ENCODE peak calls at places on chromosome 1, in eight cellular contexts. One of them, this sample, is unnamed.
A peak's percentile ranks its signal among the peaks of the same experiment; 100 is the strongest.

GRCh38 chr1:31397360-31398095 is 15.5 kb upstream of the SERINC2 start:
- DNase-seq in NT2/D1: no peak
- DNase-seq in AG08395: no peak
- DNase-seq in iris pigment epithelial cell: peak; percentile 12
- DNase-seq in stimulated activated CD4-positive, alpha-beta T cell treated with anti-CD3 and anti-CD28 coated beads, TNF-alpha, amount 100 ng/mL, for 48 hours: no peak
- DNase-seq in adrenal gland: no peak
- DNase-seq in activated T-helper 9 cell treated with anti-CD3 and anti-CD28 coated beads, Interleukin-2, amount 50 U/mL, for 16 hours: no peak
- DNase-seq in nephron progenitor cell: no peak
- DNase-seq in this sample: no peak

GRCh38 chr1:82706741-82707140 is 906.0 kb downstream of the ADGRL2 start:
- DNase-seq in NT2/D1: no peak
- DNase-seq in AG08395: no peak
- DNase-seq in iris pigment epithelial cell: peak; percentile 37
- DNase-seq in stimulated activated CD4-positive, alpha-beta T cell treated with anti-CD3 and anti-CD28 coated beads, TNF-alpha, amount 100 ng/mL, for 48 hours: no peak
- DNase-seq in adrenal gland: no peak
- DNase-seq in activated T-helper 9 cell treated with anti-CD3 and anti-CD28 coated beads, Interleukin-2, amount 50 U/mL, for 16 hours: no peak
- DNase-seq in nephron progenitor cell: no peak
- DNase-seq in this sample: no peak

GRCh38 chr1:186481303-186481888 is 20.5 kb upstream of the PDC start:
- DNase-seq in NT2/D1: no peak
- DNase-seq in AG08395: no peak
- DNase-seq in iris pigment epithelial cell: no peak
- DNase-seq in stimulated activated CD4-positive, alpha-beta T cell treated with anti-CD3 and anti-CD28 coated beads, TNF-alpha, amount 100 ng/mL, for 48 hours: no peak
- DNase-seq in adrenal gland: no peak
- DNase-seq in activated T-helper 9 cell treated with anti-CD3 and anti-CD28 coated beads, Interleukin-2, amount 50 U/mL, for 16 hours: no peak
- DNase-seq in nephron progenitor cell: no peak
- DNase-seq in this sample: no peak

GRCh38 chr1:151199860-151200581 is 1.7 kb downstream of the PIP5K1A start:
- DNase-seq in NT2/D1: no peak
- DNase-seq in AG08395: peak; percentile 82
- DNase-seq in iris pigment epithelial cell: peak; percentile 93
- DNase-seq in stimulated activated CD4-positive, alpha-beta T cell treated with anti-CD3 and anti-CD28 coated beads, TNF-alpha, amount 100 ng/mL, for 48 hours: no peak
- DNase-seq in adrenal gland: no peak
- DNase-seq in activated T-helper 9 cell treated with anti-CD3 and anti-CD28 coated beads, Interleukin-2, amount 50 U/mL, for 16 hours: no peak
- DNase-seq in nephron progenitor cell: no peak
- DNase-seq in this sample: no peak

GRCh38 chr1:83761977-83762376 is 237.0 kb downstream of the TTLL7 start:
- DNase-seq in NT2/D1: no peak
- DNase-seq in AG08395: no peak
- DNase-seq in iris pigment epithelial cell: no peak
- DNase-seq in stimulated activated CD4-positive, alpha-beta T cell treated with anti-CD3 and anti-CD28 coated beads, TNF-alpha, amount 100 ng/mL, for 48 hours: no peak
- DNase-seq in adrenal gland: no peak
- DNase-seq in activated T-helper 9 cell treated with anti-CD3 and anti-CD28 coated beads, Interleukin-2, amount 50 U/mL, for 16 hours: no peak
- DNase-seq in nephron progenitor cell: peak; percentile 10
- DNase-seq in this sample: no peak

GRCh38 chr1:55610203-55610602 is 395.0 kb upstream of the USP24 start:
- DNase-seq in NT2/D1: no peak
- DNase-seq in AG08395: no peak
- DNase-seq in iris pigment epithelial cell: no peak
- DNase-seq in stimulated activated CD4-positive, alpha-beta T cell treated with anti-CD3 and anti-CD28 coated beads, TNF-alpha, amount 100 ng/mL, for 48 hours: no peak
- DNase-seq in adrenal gland: no peak
- DNase-seq in activated T-helper 9 cell treated with anti-CD3 and anti-CD28 coated beads, Interleukin-2, amount 50 U/mL, for 16 hours: no peak
- DNase-seq in nephron progenitor cell: no peak
- DNase-seq in this sample: no peak

GRCh38 chr1:37673920-37674319 is 18.4 kb upstream of the CDCA8 start:
- DNase-seq in NT2/D1: no peak
- DNase-seq in AG08395: peak; percentile 24
- DNase-seq in iris pigment epithelial cell: no peak
- DNase-seq in stimulated activated CD4-positive, alpha-beta T cell treated with anti-CD3 and anti-CD28 coated beads, TNF-alpha, amount 100 ng/mL, for 48 hours: peak; percentile 37
- DNase-seq in adrenal gland: peak; percentile 29
- DNase-seq in activated T-helper 9 cell treated with anti-CD3 and anti-CD28 coated beads, Interleukin-2, amount 50 U/mL, for 16 hours: peak; percentile 31
- DNase-seq in nephron progenitor cell: no peak
- DNase-seq in this sample: no peak

GRCh38 chr1:47708658-47709301 is 270.9 kb downstream of the FOXD2 start:
- DNase-seq in NT2/D1: no peak
- DNase-seq in AG08395: no peak
- DNase-seq in iris pigment epithelial cell: peak; percentile 36
- DNase-seq in stimulated activated CD4-positive, alpha-beta T cell treated with anti-CD3 and anti-CD28 coated beads, TNF-alpha, amount 100 ng/mL, for 48 hours: no peak
- DNase-seq in adrenal gland: no peak
- DNase-seq in activated T-helper 9 cell treated with anti-CD3 and anti-CD28 coated beads, Interleukin-2, amount 50 U/mL, for 16 hours: no peak
- DNase-seq in nephron progenitor cell: peak; percentile 60
- DNase-seq in this sample: no peak

GRCh38 chr1:53470584-53470983 is 11.4 kb downstream of the DMRTB1 start:
- DNase-seq in NT2/D1: no peak
- DNase-seq in AG08395: no peak
- DNase-seq in iris pigment epithelial cell: no peak
- DNase-seq in stimulated activated CD4-positive, alpha-beta T cell treated with anti-CD3 and anti-CD28 coated beads, TNF-alpha, amount 100 ng/mL, for 48 hours: no peak
- DNase-seq in adrenal gland: no peak
- DNase-seq in activated T-helper 9 cell treated with anti-CD3 and anti-CD28 coated beads, Interleukin-2, amount 50 U/mL, for 16 hours: no peak
- DNase-seq in nephron progenitor cell: no peak
- DNase-seq in this sample: no peak

GRCh38 chr1:153968000-153968363 is 280 bp downstream of the CREB3L4 start:
- DNase-seq in NT2/D1: no peak
- DNase-seq in AG08395: no peak
- DNase-seq in iris pigment epithelial cell: no peak
- DNase-seq in stimulated activated CD4-positive, alpha-beta T cell treated with anti-CD3 and anti-CD28 coated beads, TNF-alpha, amount 100 ng/mL, for 48 hours: no peak
- DNase-seq in adrenal gland: no peak
- DNase-seq in activated T-helper 9 cell treated with anti-CD3 and anti-CD28 coated beads, Interleukin-2, amount 50 U/mL, for 16 hours: no peak
- DNase-seq in nephron progenitor cell: peak; percentile 38
- DNase-seq in this sample: peak; percentile 46

GRCh38 chr1:36155560-36156328 is at the start of gene MAP7D1:
- DNase-seq in NT2/D1: peak; percentile 72
- DNase-seq in AG08395: peak; percentile 88
- DNase-seq in iris pigment epithelial cell: peak; percentile 86
- DNase-seq in stimulated activated CD4-positive, alpha-beta T cell treated with anti-CD3 and anti-CD28 coated beads, TNF-alpha, amount 100 ng/mL, for 48 hours: peak; percentile 82
- DNase-seq in adrenal gland: peak; percentile 87
- DNase-seq in activated T-helper 9 cell treated with anti-CD3 and anti-CD28 coated beads, Interleukin-2, amount 50 U/mL, for 16 hours: peak; percentile 76
- DNase-seq in nephron progenitor cell: peak; percentile 82
- DNase-seq in this sample: peak; percentile 92

GRCh38 chr1:233328661-233329498 is 1.4 kb downstream of the MAP3K21 start:
- DNase-seq in NT2/D1: no peak
- DNase-seq in AG08395: no peak
- DNase-seq in iris pigment epithelial cell: no peak
- DNase-seq in stimulated activated CD4-positive, alpha-beta T cell treated with anti-CD3 and anti-CD28 coated beads, TNF-alpha, amount 100 ng/mL, for 48 hours: no peak
- DNase-seq in adrenal gland: peak; percentile 27
- DNase-seq in activated T-helper 9 cell treated with anti-CD3 and anti-CD28 coated beads, Interleukin-2, amount 50 U/mL, for 16 hours: no peak
- DNase-seq in nephron progenitor cell: no peak
- DNase-seq in this sample: no peak

GRCh38 chr1:14578156-14578555 is 20.3 kb upstream of the KAZN start:
- DNase-seq in NT2/D1: no peak
- DNase-seq in AG08395: peak; percentile 50
- DNase-seq in iris pigment epithelial cell: no peak
- DNase-seq in stimulated activated CD4-positive, alpha-beta T cell treated with anti-CD3 and anti-CD28 coated beads, TNF-alpha, amount 100 ng/mL, for 48 hours: no peak
- DNase-seq in adrenal gland: no peak
- DNase-seq in activated T-helper 9 cell treated with anti-CD3 and anti-CD28 coated beads, Interleukin-2, amount 50 U/mL, for 16 hours: no peak
- DNase-seq in nephron progenitor cell: no peak
- DNase-seq in this sample: no peak

GRCh38 chr1:67668660-67669059 is 16.3 kb upstream of the GADD45A start:
- DNase-seq in NT2/D1: no peak
- DNase-seq in AG08395: no peak
- DNase-seq in iris pigment epithelial cell: no peak
- DNase-seq in stimulated activated CD4-positive, alpha-beta T cell treated with anti-CD3 and anti-CD28 coated beads, TNF-alpha, amount 100 ng/mL, for 48 hours: no peak
- DNase-seq in adrenal gland: no peak
- DNase-seq in activated T-helper 9 cell treated with anti-CD3 and anti-CD28 coated beads, Interleukin-2, amount 50 U/mL, for 16 hours: no peak
- DNase-seq in nephron progenitor cell: no peak
- DNase-seq in this sample: no peak

GRCh38 chr1:184114818-184115398 is 63.4 kb downstream of the TSEN15 start:
- DNase-seq in NT2/D1: no peak
- DNase-seq in AG08395: no peak
- DNase-seq in iris pigment epithelial cell: no peak
- DNase-seq in stimulated activated CD4-positive, alpha-beta T cell treated with anti-CD3 and anti-CD28 coated beads, TNF-alpha, amount 100 ng/mL, for 48 hours: no peak
- DNase-seq in adrenal gland: no peak
- DNase-seq in activated T-helper 9 cell treated with anti-CD3 and anti-CD28 coated beads, Interleukin-2, amount 50 U/mL, for 16 hours: no peak
- DNase-seq in nephron progenitor cell: no peak
- DNase-seq in this sample: no peak

GRCh38 chr1:66676616-66677298 is 75.5 kb upstream of the DYNLT5 start:
- DNase-seq in NT2/D1: no peak
- DNase-seq in AG08395: peak; percentile 74
- DNase-seq in iris pigment epithelial cell: peak; percentile 83
- DNase-seq in stimulated activated CD4-positive, alpha-beta T cell treated with anti-CD3 and anti-CD28 coated beads, TNF-alpha, amount 100 ng/mL, for 48 hours: no peak
- DNase-seq in adrenal gland: no peak
- DNase-seq in activated T-helper 9 cell treated with anti-CD3 and anti-CD28 coated beads, Interleukin-2, amount 50 U/mL, for 16 hours: no peak
- DNase-seq in nephron progenitor cell: no peak
- DNase-seq in this sample: no peak

GRCh38 chr1:107477233-107477632 is 336.4 kb downstream of the NTNG1 start:
- DNase-seq in NT2/D1: peak; percentile 22
- DNase-seq in AG08395: no peak
- DNase-seq in iris pigment epithelial cell: no peak
- DNase-seq in stimulated activated CD4-positive, alpha-beta T cell treated with anti-CD3 and anti-CD28 coated beads, TNF-alpha, amount 100 ng/mL, for 48 hours: peak; percentile 1
- DNase-seq in adrenal gland: no peak
- DNase-seq in activated T-helper 9 cell treated with anti-CD3 and anti-CD28 coated beads, Interleukin-2, amount 50 U/mL, for 16 hours: no peak
- DNase-seq in nephron progenitor cell: no peak
- DNase-seq in this sample: no peak

GRCh38 chr1:209432443-209432825 is 151.1 kb upstream of the CAMK1G start:
- DNase-seq in NT2/D1: no peak
- DNase-seq in AG08395: no peak
- DNase-seq in iris pigment epithelial cell: no peak
- DNase-seq in stimulated activated CD4-positive, alpha-beta T cell treated with anti-CD3 and anti-CD28 coated beads, TNF-alpha, amount 100 ng/mL, for 48 hours: no peak
- DNase-seq in adrenal gland: no peak
- DNase-seq in activated T-helper 9 cell treated with anti-CD3 and anti-CD28 coated beads, Interleukin-2, amount 50 U/mL, for 16 hours: no peak
- DNase-seq in nephron progenitor cell: no peak
- DNase-seq in this sample: no peak

GRCh38 chr1:7389201-7389785 is 381.8 kb upstream of the VAMP3 start:
- DNase-seq in NT2/D1: no peak
- DNase-seq in AG08395: peak; percentile 37
- DNase-seq in iris pigment epithelial cell: no peak
- DNase-seq in stimulated activated CD4-positive, alpha-beta T cell treated with anti-CD3 and anti-CD28 coated beads, TNF-alpha, amount 100 ng/mL, for 48 hours: no peak
- DNase-seq in adrenal gland: no peak
- DNase-seq in activated T-helper 9 cell treated with anti-CD3 and anti-CD28 coated beads, Interleukin-2, amount 50 U/mL, for 16 hours: no peak
- DNase-seq in nephron progenitor cell: no peak
- DNase-seq in this sample: no peak

GRCh38 chr1:7427066-7427465 is 344.0 kb upstream of the VAMP3 start:
- DNase-seq in NT2/D1: no peak
- DNase-seq in AG08395: no peak
- DNase-seq in iris pigment epithelial cell: peak; percentile 77
- DNase-seq in stimulated activated CD4-positive, alpha-beta T cell treated with anti-CD3 and anti-CD28 coated beads, TNF-alpha, amount 100 ng/mL, for 48 hours: no peak
- DNase-seq in adrenal gland: no peak
- DNase-seq in activated T-helper 9 cell treated with anti-CD3 and anti-CD28 coated beads, Interleukin-2, amount 50 U/mL, for 16 hours: no peak
- DNase-seq in nephron progenitor cell: no peak
- DNase-seq in this sample: peak; percentile 1

GRCh38 chr1:195733826-195734225 is 874.4 kb downstream of the KCNT2 start:
- DNase-seq in NT2/D1: peak; percentile 36
- DNase-seq in AG08395: no peak
- DNase-seq in iris pigment epithelial cell: peak; percentile 26
- DNase-seq in stimulated activated CD4-positive, alpha-beta T cell treated with anti-CD3 and anti-CD28 coated beads, TNF-alpha, amount 100 ng/mL, for 48 hours: no peak
- DNase-seq in adrenal gland: no peak
- DNase-seq in activated T-helper 9 cell treated with anti-CD3 and anti-CD28 coated beads, Interleukin-2, amount 50 U/mL, for 16 hours: no peak
- DNase-seq in nephron progenitor cell: peak; percentile 12
- DNase-seq in this sample: no peak

GRCh38 chr1:22751124-22751531 is 40.5 kb downstream of the EPHB2 start:
- DNase-seq in NT2/D1: no peak
- DNase-seq in AG08395: no peak
- DNase-seq in iris pigment epithelial cell: no peak
- DNase-seq in stimulated activated CD4-positive, alpha-beta T cell treated with anti-CD3 and anti-CD28 coated beads, TNF-alpha, amount 100 ng/mL, for 48 hours: no peak
- DNase-seq in adrenal gland: no peak
- DNase-seq in activated T-helper 9 cell treated with anti-CD3 and anti-CD28 coated beads, Interleukin-2, amount 50 U/mL, for 16 hours: no peak
- DNase-seq in nephron progenitor cell: no peak
- DNase-seq in this sample: no peak

GRCh38 chr1:94538243-94538827 is 3.2 kb downstream of the F3 start:
- DNase-seq in NT2/D1: no peak
- DNase-seq in AG08395: no peak
- DNase-seq in iris pigment epithelial cell: no peak
- DNase-seq in stimulated activated CD4-positive, alpha-beta T cell treated with anti-CD3 and anti-CD28 coated beads, TNF-alpha, amount 100 ng/mL, for 48 hours: no peak
- DNase-seq in adrenal gland: no peak
- DNase-seq in activated T-helper 9 cell treated with anti-CD3 and anti-CD28 coated beads, Interleukin-2, amount 50 U/mL, for 16 hours: no peak
- DNase-seq in nephron progenitor cell: no peak
- DNase-seq in this sample: no peak